ENCODE peak calls at places on chromosomes 3 and 15, in five cellular contexts. U, M, Q, I and F are unnamed samples.

GRCh38 chr3:71541313-71541712 is 42.2 kb downstream of the FOXP1 start:
- DNase-seq in Q (no peak), U (peak), M (no peak), I (no peak), F (peak)

GRCh38 chr3:49324768-49325167 is 15.1 kb downstream of the USP4 start:
- DNase-seq in Q (no peak), U (no peak), I (no peak), M (no peak), F (no peak)

GRCh38 chr15:64772964-64773363 is 2.4 kb downstream of the RBPMS2 start:
- DNase-seq in I (no peak), Q (no peak), M (no peak), U (no peak), F (no peak)

GRCh38 chr3:108106031-108106430 is 15.2 kb upstream of the CD47 start:
- DNase-seq in U (no peak), I (no peak), Q (no peak), M (peak), F (peak)

GRCh38 chr15:71679223-71680078 is 130.9 kb upstream of the NR2E3 start:
- DNase-seq in I (no peak), U (peak), Q (no peak), M (peak), F (peak)

GRCh38 chr3:113275876-113276580 is 64.7 kb downstream of the BOC start:
- DNase-seq in U (peak), M (peak), Q (peak), I (no peak), F (peak)

GRCh38 chr3:160140756-160141155 is 84.5 kb upstream of the C3orf80 start:
- DNase-seq in U (no peak), M (no peak), I (no peak), Q (no peak), F (no peak)

GRCh38 chr3:66200147-66200546 is 20.7 kb upstream of the SLC25A26 start:
- DNase-seq in M (no peak), U (no peak), I (no peak), Q (no peak), F (no peak)

DNA sequence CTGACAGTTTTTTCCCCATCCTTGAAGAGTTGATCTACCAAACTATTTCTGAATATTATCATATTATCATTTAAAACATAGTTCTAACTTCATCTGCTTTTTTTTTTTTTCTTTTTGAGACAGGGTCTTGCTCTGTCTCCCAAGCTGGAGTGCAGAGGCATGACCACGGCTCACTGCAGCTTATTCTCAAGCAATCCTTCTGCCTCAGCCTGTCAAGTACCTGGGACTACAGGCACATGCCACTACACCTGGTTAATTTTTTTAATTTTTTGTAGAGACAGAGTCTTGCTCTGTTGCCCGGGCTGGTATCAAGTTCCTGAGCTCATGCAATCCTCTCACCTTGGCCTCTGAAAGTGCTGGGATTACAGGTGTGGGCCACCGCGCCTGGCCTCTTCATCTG is 1.3 kb downstream of the EIF2AK4 start:
- DNase-seq in M (no peak), U (no peak), I (no peak), Q (no peak), F (no peak)
- H3K4me3 ChIP-seq in M (peak), U (peak), I (peak), Q (peak), F (peak)

DNA sequence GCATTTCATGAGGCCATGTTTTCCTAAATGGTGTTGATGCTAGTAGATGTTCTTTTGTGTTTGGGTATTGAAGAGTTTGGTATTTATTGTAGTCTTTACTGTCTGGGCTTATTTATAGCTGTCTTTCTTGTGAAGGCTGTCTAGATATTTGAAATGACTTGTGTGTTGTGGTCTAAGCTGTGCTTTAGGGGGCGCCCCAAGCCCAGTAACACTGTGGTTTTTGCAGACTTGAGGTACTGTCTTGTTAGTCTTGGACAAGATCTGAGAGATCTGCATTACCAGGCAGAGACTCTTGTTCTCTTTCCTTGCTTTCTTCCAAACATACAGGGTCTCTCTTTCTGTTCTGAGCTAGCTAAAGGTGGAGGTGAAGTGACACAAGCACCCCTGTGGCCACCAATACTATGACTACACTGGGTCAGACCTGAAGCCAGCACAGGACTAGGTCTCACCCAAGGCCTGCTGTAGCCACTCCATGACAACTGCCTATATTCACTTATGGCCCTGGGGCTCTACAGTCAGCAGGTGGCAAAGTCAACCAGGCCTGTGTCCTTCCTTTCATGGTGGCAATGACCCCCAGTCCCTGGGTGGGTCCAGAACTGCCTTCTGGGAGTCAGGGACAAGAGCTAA is 152.1 kb upstream of the TBC1D5 start:
- DNase-seq in I (no peak), M (peak), U (peak), Q (no peak), F (peak)
- TF ChIP-seq CTCF in I (peak), M (peak), U (peak), Q (peak), F (peak)

GRCh38 chr15:67947254-67948039 is 106.7 kb upstream of the PIAS1 start:
- DNase-seq in U (no peak), Q (no peak), M (no peak), I (no peak), F (no peak)

GRCh38 chr15:67946701-67947100 is 106.9 kb upstream of the RNU6-1 start:
- DNase-seq in Q (no peak), U (no peak), I (no peak), M (no peak), F (no peak)

GRCh38 chr15:67943961-67944674 is 104.3 kb upstream of the RNU6-1 start:
- DNase-seq in I (peak), M (peak), U (peak), Q (peak), F (peak)

GRCh38 chr15:67945131-67945530 is 105.3 kb upstream of the RNU6-1 start:
- DNase-seq in Q (no peak), I (no peak), U (no peak), M (no peak), F (no peak)

GRCh38 chr15:67945951-67946700 is 106.3 kb upstream of the RNU6-1 start:
- DNase-seq in I (peak), Q (no peak), M (peak), U (peak), F (peak)
- H3K4me3 ChIP-seq in I (no peak), Q (no peak), M (no peak), U (no peak), F (no peak)

GRCh38 chr3:45081506-45081905 is 55.4 kb downstream of the CLEC3B start:
- DNase-seq in I (no peak), U (no peak), Q (no peak), M (no peak), F (no peak)

GRCh38 chr3:45080824-45081223 is 54.7 kb downstream of the CLEC3B start:
- DNase-seq in U (no peak), I (no peak), M (no peak), Q (no peak), F (no peak)

GRCh38 chr3:45075821-45076625 is 49.9 kb downstream of the CLEC3B start:
- DNase-seq in U (no peak), M (no peak), Q (no peak), I (no peak), F (no peak)

GRCh38 chr3:45079715-45080114 is 53.6 kb downstream of the CLEC3B start:
- DNase-seq in I (no peak), U (no peak), M (no peak), Q (no peak), F (no peak)

DNA sequence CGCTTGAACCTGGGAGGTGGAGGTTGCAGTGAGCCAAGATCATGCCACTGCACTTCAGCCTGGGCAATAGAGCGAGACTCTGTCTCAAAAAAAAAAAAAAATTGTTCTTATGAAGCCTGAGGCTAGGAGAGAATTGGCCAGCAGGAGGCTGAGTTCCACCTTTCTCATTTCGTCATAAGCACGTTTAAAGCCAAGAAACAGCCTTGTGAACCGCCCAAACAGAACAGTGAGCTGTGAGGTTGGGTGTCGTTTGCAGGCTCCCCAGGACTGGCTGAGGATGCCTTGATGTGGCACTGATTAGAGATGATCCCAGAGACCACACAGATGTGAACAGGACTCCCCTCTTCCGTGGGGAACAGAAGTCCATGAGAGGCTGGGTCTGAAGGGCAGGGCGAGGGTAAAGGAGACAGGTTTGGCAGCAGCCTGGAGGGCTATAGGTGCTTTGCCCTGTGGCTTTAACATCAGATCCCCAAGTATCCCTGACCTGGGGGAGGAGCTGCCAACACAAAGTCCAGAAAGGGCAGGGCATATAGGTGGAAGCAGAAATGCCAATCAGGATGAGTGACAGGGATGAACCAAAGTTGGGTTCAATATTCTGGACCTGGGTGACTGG is 52.9 kb downstream of the CLEC3B start:
- DNase-seq in U (peak), I (no peak), M (peak), Q (no peak), F (peak)
- TF ChIP-seq CTCF in U (peak), I (no peak), M (peak), Q (no peak), F (no peak)

GRCh38 chr15:99149366-99149765 is 44.5 kb downstream of the SYNM start:
- DNase-seq in Q (no peak), U (no peak), I (no peak), M (no peak), F (no peak)

GRCh38 chr15:99145778-99146177 is 40.9 kb downstream of the SYNM start:
- DNase-seq in I (no peak), U (no peak), M (no peak), Q (no peak), F (no peak)

GRCh38 chr15:99146661-99147060 is 41.8 kb downstream of the SYNM start:
- DNase-seq in Q (no peak), U (no peak), I (no peak), M (no peak), F (no peak)

GRCh38 chr15:99151156-99151555 is 46.3 kb downstream of the SYNM start:
- DNase-seq in Q (no peak), U (no peak), M (no peak), I (no peak), F (no peak)

GRCh38 chr15:99148851-99149276 is 44.0 kb downstream of the SYNM start:
- DNase-seq in Q (no peak), U (no peak), I (no peak), M (no peak), F (no peak)
- H3K4me3 ChIP-seq in Q (no peak), U (no peak), I (no peak), M (no peak), F (no peak)

GRCh38 chr15:74858366-74858735 is 14.8 kb downstream of the SCAMP2 start:
- DNase-seq in M (no peak), Q (no peak), I (no peak), U (no peak), F (no peak)
- TF ChIP-seq CTCF in M (no peak), Q (no peak), I (no peak), U (no peak), F (no peak)